ENCODE peak calls at places on chromosomes 16 and 17, in four cellular contexts. J is stimulated activated CD8-positive, alpha-beta memory T cell treated with anti-CD3 and anti-CD28 coated beads, Interleukin-4, amount 100 ng/mL, for 1 hour; H is NCI-H2029; L is stimulated activated naive CD8-positive, alpha-beta T cell treated with anti-CD3 and anti-CD28 coated beads, Interleukin-15, Interleukin-2, amounts not matched to agents 100 U/mL and 50 U/mL, for 24 hours. F is an unnamed sample.

GRCh38 chr16:5367960-5368359 is 270.4 kb upstream of the EEF2KMT start:
- DNase-seq in L (no peak), H (no peak), J (no peak), F (no peak)

GRCh38 chr16:83942074-83942473 is 11.0 kb upstream of the OSGIN1 start:
- DNase-seq in H (no peak), L (no peak), J (no peak), F (no peak)

GRCh38 chr17:76268015-76268749 is 3.0 kb downstream of the UBALD2 start:
- DNase-seq in J (no peak), L (peak; percentile 86), H (no peak), F (no peak)

GRCh38 chr16:82181456-82182185 is 11.6 kb upstream of the MPHOSPH6 start:
- DNase-seq in L (no peak), J (no peak), H (peak; percentile 40), F (no peak)

GRCh38 chr16:3785413-3785812 is 68.1 kb upstream of the TRAP1 start:
- DNase-seq in J (no peak), L (no peak), H (no peak), F (no peak)

GRCh38 chr16:79751785-79752184 is 151.2 kb upstream of the MAF start:
- DNase-seq in L (no peak), J (no peak), H (no peak), F (no peak)

GRCh38 chr16:66277311-66278070 is 89.0 kb upstream of the CDH5 start:
- DNase-seq in J (no peak), L (no peak), H (no peak), F (no peak)

GRCh38 chr16:4319454-4319853 is 3.6 kb downstream of the GLIS2 start:
- DNase-seq in H (no peak), L (peak; percentile 77), J (no peak), F (no peak)

GRCh38 chr17:68591583-68591982 is 9.6 kb downstream of the FAM20A start:
- DNase-seq in H (no peak), L (no peak), J (no peak), F (peak; percentile 20)

GRCh38 chr17:76597156-76598003 is 11.7 kb upstream of the ST6GALNAC2 start:
- DNase-seq in J (no peak), L (no peak), H (peak; percentile 6), F (no peak)

GRCh38 chr17:74417178-74418045 is 14.5 kb upstream of the GPRC5C start:
- DNase-seq in L (peak; percentile 22), H (no peak), J (no peak), F (peak; percentile 12)

F was measured in nephron progenitor cell.